ENCODE peak calls at places on chromosomes 3 and 15, in six cellular contexts. A is hippocampal formation, Z is adipocyte, V is cerebellum, L is cardiac muscle cell, G is left colon. X is an unnamed sample.
A peak's percentile ranks its signal among the peaks of the same experiment; 100 is the strongest.

GRCh38 chr15:26838742-26839460 is 28.0 kb upstream of the GABRA5 start:
- DNase-seq in A (no peak), Z (no peak), V (no peak), L (peak; percentile 33), G (no peak), X (no peak)

GRCh38 chr3:186368164-186368563 is 6.1 kb upstream of the DGKG start:
- DNase-seq in A (no peak), Z (no peak), V (no peak), L (no peak), G (no peak), X (no peak)

GRCh38 chr3:122074621-122075265 is 19.6 kb downstream of the CD86 start:
- DNase-seq in A (no peak), Z (no peak), V (no peak), L (no peak), G (peak; percentile 42), X (no peak)

GRCh38 chr3:179177611-179178010 is 29.5 kb downstream of the PIK3CA start:
- DNase-seq in A (no peak), Z (no peak), V (no peak), L (no peak), G (no peak), X (no peak)

GRCh38 chr15:37087050-37087691 is 13.2 kb downstream of the MEIS2 start:
- DNase-seq in A (no peak), Z (no peak), V (no peak), L (no peak), G (no peak), X (no peak)

GRCh38 chr15:86915811-86916331 is 836.2 kb downstream of the AGBL1 start:
- DNase-seq in A (peak; percentile 87), Z (peak; percentile 45), V (peak; percentile 77), L (peak; percentile 73), G (no peak), X (no peak)

GRCh38 chr15:75229191-75230015 is 27.7 kb downstream of the C15orf39 start:
- DNase-seq in A (no peak), Z (no peak), V (no peak), L (no peak), G (peak; percentile 10), X (peak; percentile 16)

GRCh38 chr15:80999623-81000036 is 1.1 kb upstream of the TLNRD1 start:
- DNase-seq in A (no peak), Z (no peak), V (no peak), L (no peak), G (peak; percentile 91), X (peak; percentile 48)

GRCh38 chr3:12139111-12139511 is 19.6 kb downstream of the TIMP4 start:
- DNase-seq in A (no peak), Z (peak; percentile 83), V (no peak), L (peak; percentile 59), G (no peak), X (no peak)

GRCh38 chr3:64143399-64144130 is 81.7 kb downstream of the PRICKLE2 start:
- DNase-seq in A (no peak), Z (peak; percentile 64), V (no peak), L (no peak), G (no peak), X (no peak)

GRCh38 chr15:67407709-67408257 is 113.1 kb upstream of the C15orf61 start:
- DNase-seq in A (no peak), Z (no peak), V (no peak), L (no peak), G (no peak), X (no peak)

GRCh38 chr3:77837626-77838025 is 797.7 kb downstream of the ROBO2 start:
- DNase-seq in A (no peak), Z (no peak), V (no peak), L (no peak), G (no peak), X (no peak)

GRCh38 chr3:136141891-136142290 is 54.2 kb downstream of the MSL2 start:
- DNase-seq in A (no peak), Z (no peak), V (no peak), L (no peak), G (no peak), X (no peak)

GRCh38 chr3:106088270-106088669 is 219.5 kb upstream of the CBLB start:
- DNase-seq in A (no peak), Z (no peak), V (no peak), L (no peak), G (no peak), X (no peak)

GRCh38 chr15:69434679-69435078 is 17.9 kb upstream of the RPLP1 start:
- DNase-seq in A (no peak), Z (no peak), V (no peak), L (no peak), G (no peak), X (no peak)

GRCh38 chr3:7953449-7954015 is 548.1 kb upstream of the LMCD1 start:
- DNase-seq in A (no peak), Z (no peak), V (no peak), L (no peak), G (no peak), X (no peak)

GRCh38 chr15:60004019-60004845 is at the start of gene FOXB1:
- DNase-seq in A (no peak), Z (no peak), V (no peak), L (peak; percentile 72), G (no peak), X (no peak)

GRCh38 chr3:69784854-69785523 is 45.7 kb downstream of the MITF start:
- DNase-seq in A (peak; percentile 8), Z (peak; percentile 87), V (no peak), L (peak; percentile 48), G (peak; percentile 67), X (no peak)

GRCh38 chr3:18645603-18646002 is 220.5 kb upstream of the SATB1 start:
- DNase-seq in A (no peak), Z (no peak), V (no peak), L (no peak), G (no peak), X (no peak)

GRCh38 chr3:176906046-176906905 is 291.0 kb downstream of the TBL1XR1 start:
- DNase-seq in A (no peak), Z (peak; percentile 77), V (peak; percentile 39), L (peak; percentile 37), G (no peak), X (no peak)

GRCh38 chr15:81071130-81071529 is 62.9 kb upstream of the CFAP161 start:
- DNase-seq in A (no peak), Z (peak; percentile 86), V (no peak), L (no peak), G (no peak), X (no peak)

GRCh38 chr15:100779331-100780207 is 100.1 kb upstream of the ALDH1A3 start:
- DNase-seq in A (no peak), Z (no peak), V (no peak), L (no peak), G (no peak), X (no peak)

GRCh38 chr15:61558172-61559146 is 329.4 kb upstream of the RORA start:
- DNase-seq in A (no peak), Z (no peak), V (no peak), L (no peak), G (no peak), X (no peak)

GRCh38 chr15:98727115-98728040 is 79.0 kb downstream of the IGF1R start:
- DNase-seq in A (no peak), Z (peak; percentile 98), V (no peak), L (peak; percentile 85), G (peak; percentile 87), X (no peak)

GRCh38 chr15:87680200-87680599 is 576.3 kb downstream of the NTRK3 start:
- DNase-seq in A (no peak), Z (no peak), V (no peak), L (no peak), G (no peak), X (no peak)

GRCh38 chr15:101017935-101018849 is 99.0 kb downstream of the LRRK1 start:
- DNase-seq in A (no peak), Z (peak; percentile 92), V (no peak), L (no peak), G (no peak), X (no peak)

GRCh38 chr3:31234143-31234542 is 298.6 kb upstream of the STT3B start:
- DNase-seq in A (no peak), Z (no peak), V (no peak), L (no peak), G (no peak), X (no peak)